ENCODE peak calls at places on chromosome X, in six cellular contexts. One of them, this sample, is unnamed.

GRCh38 chrX:85243155-85243554 is 424 bp downstream of the SATL1 start:
- DNase-seq in trophoblast cell: no peak
- DNase-seq in neuronal stem cell: no peak
- DNase-seq in H9: no peak
- DNase-seq in mesenchymal stem cell: peak
- DNase-seq in H1: no peak
- DNase-seq in this sample: no peak

GRCh38 chrX:121000589-121000988 is 15.0 kb upstream of the CT47A1 start:
- DNase-seq in trophoblast cell: peak
- DNase-seq in neuronal stem cell: no peak
- DNase-seq in H1: no peak
- DNase-seq in mesenchymal stem cell: no peak
- DNase-seq in H9: no peak
- DNase-seq in this sample: no peak

GRCh38 chrX:104156630-104157529 is at the start of gene SLC25A53:
- DNase-seq in H1: peak
- DNase-seq in neuronal stem cell: peak
- DNase-seq in H9: peak
- DNase-seq in trophoblast cell: peak
- DNase-seq in mesenchymal stem cell: peak
- DNase-seq in this sample: peak

GRCh38 chrX:115023139-115023538 is 5.7 kb upstream of the IL13RA2 start:
- DNase-seq in neuronal stem cell: no peak
- DNase-seq in trophoblast cell: no peak
- DNase-seq in H1: no peak
- DNase-seq in H9: no peak
- DNase-seq in mesenchymal stem cell: peak
- DNase-seq in this sample: peak

GRCh38 chrX:38806054-38806389 is 4.8 kb downstream of the MID1IP1 start:
- DNase-seq in mesenchymal stem cell: no peak
- DNase-seq in neuronal stem cell: no peak
- DNase-seq in H9: no peak
- DNase-seq in H1: no peak
- DNase-seq in trophoblast cell: no peak
- DNase-seq in this sample: no peak

GRCh38 chrX:98191003-98191402 is 1307.3 kb downstream of the RPA4 start:
- DNase-seq in H1: no peak
- DNase-seq in mesenchymal stem cell: no peak
- DNase-seq in trophoblast cell: no peak
- DNase-seq in neuronal stem cell: no peak
- DNase-seq in H9: no peak
- DNase-seq in this sample: no peak

GRCh38 chrX:43881410-43882293 is 598 bp downstream of the MAOB start:
- DNase-seq in mesenchymal stem cell: no peak
- DNase-seq in H9: no peak
- DNase-seq in H1: no peak
- DNase-seq in trophoblast cell: no peak
- DNase-seq in neuronal stem cell: no peak
- DNase-seq in this sample: no peak

GRCh38 chrX:107845625-107846024 is 20.0 kb downstream of the MID2 start:
- DNase-seq in H1: no peak
- DNase-seq in trophoblast cell: no peak
- DNase-seq in H9: no peak
- DNase-seq in neuronal stem cell: no peak
- DNase-seq in mesenchymal stem cell: no peak
- DNase-seq in this sample: no peak

GRCh38 chrX:54481751-54482150 is 14.3 kb downstream of the FGD1 start:
- DNase-seq in neuronal stem cell: no peak
- DNase-seq in H9: peak
- DNase-seq in H1: no peak
- DNase-seq in mesenchymal stem cell: no peak
- DNase-seq in trophoblast cell: no peak
- DNase-seq in this sample: no peak

GRCh38 chrX:47664737-47665136 is 5.8 kb upstream of the UXT start:
- DNase-seq in mesenchymal stem cell: peak
- DNase-seq in neuronal stem cell: no peak
- DNase-seq in H9: no peak
- DNase-seq in trophoblast cell: peak
- DNase-seq in H1: no peak
- DNase-seq in this sample: peak

GRCh38 chrX:53241558-53241957 is 16.6 kb upstream of the KDM5C start:
- DNase-seq in trophoblast cell: no peak
- DNase-seq in neuronal stem cell: no peak
- DNase-seq in H9: no peak
- DNase-seq in mesenchymal stem cell: no peak
- DNase-seq in H1: no peak
- DNase-seq in this sample: no peak

GRCh38 chrX:134074151-134074550 is 88.8 kb upstream of the GPC3 start:
- DNase-seq in H9: no peak
- DNase-seq in H1: no peak
- DNase-seq in trophoblast cell: no peak
- DNase-seq in mesenchymal stem cell: no peak
- DNase-seq in neuronal stem cell: no peak
- DNase-seq in this sample: no peak

GRCh38 chrX:11462136-11462535 is 168.9 kb downstream of the AMELX start:
- DNase-seq in trophoblast cell: no peak
- DNase-seq in neuronal stem cell: no peak
- DNase-seq in H1: no peak
- DNase-seq in mesenchymal stem cell: no peak
- DNase-seq in H9: no peak
- DNase-seq in this sample: peak

GRCh38 chrX:128739539-128739938 is 687.3 kb upstream of the ACTRT1 start:
- DNase-seq in mesenchymal stem cell: no peak
- DNase-seq in H9: no peak
- DNase-seq in H1: no peak
- DNase-seq in neuronal stem cell: no peak
- DNase-seq in trophoblast cell: no peak
- DNase-seq in this sample: no peak
- H3K14ac ChIP-seq in mesenchymal stem cell: no peak
- H3K14ac ChIP-seq in H9: no peak
- H3K14ac ChIP-seq in H1: no peak
- H3K14ac ChIP-seq in neuronal stem cell: no peak
- H3K14ac ChIP-seq in trophoblast cell: no peak
- H3K14ac ChIP-seq in this sample: no peak

GRCh38 chrX:67697452-67697851 is 153.6 kb downstream of the AR start:
- DNase-seq in trophoblast cell: no peak
- DNase-seq in mesenchymal stem cell: no peak
- DNase-seq in H1: no peak
- DNase-seq in neuronal stem cell: no peak
- DNase-seq in H9: no peak
- DNase-seq in this sample: no peak

DNA sequence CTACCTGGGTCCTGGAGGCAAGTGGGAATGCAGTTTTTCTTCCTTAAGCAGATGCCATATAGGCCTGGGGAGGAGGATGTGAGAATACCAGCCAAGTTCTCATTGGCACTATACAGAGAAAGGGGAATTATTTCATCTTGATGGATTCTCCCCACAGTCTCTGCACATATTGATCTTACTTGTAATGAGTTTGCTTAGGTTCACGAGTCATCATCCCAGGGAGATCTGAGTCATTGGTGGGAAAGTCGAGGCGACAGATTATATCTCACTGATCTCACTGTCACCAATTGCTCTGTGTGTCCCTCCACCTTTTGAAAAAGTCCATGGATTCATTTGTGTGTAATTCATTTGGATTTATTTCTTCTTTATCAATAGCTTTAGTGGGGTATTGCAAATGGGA is 156.8 kb downstream of the AR start:
- DNase-seq in trophoblast cell: no peak
- DNase-seq in mesenchymal stem cell: peak
- DNase-seq in H9: no peak
- DNase-seq in neuronal stem cell: no peak
- DNase-seq in H1: no peak
- DNase-seq in this sample: no peak
- H3K14ac ChIP-seq in trophoblast cell: no peak
- H3K14ac ChIP-seq in mesenchymal stem cell: no peak
- H3K14ac ChIP-seq in H9: no peak
- H3K14ac ChIP-seq in neuronal stem cell: no peak
- H3K14ac ChIP-seq in H1: no peak
- H3K14ac ChIP-seq in this sample: no peak

GRCh38 chrX:35006361-35006760 is 63.8 kb downstream of the FAM47B start:
- DNase-seq in neuronal stem cell: no peak
- DNase-seq in H1: no peak
- DNase-seq in H9: no peak
- DNase-seq in mesenchymal stem cell: peak
- DNase-seq in trophoblast cell: no peak
- DNase-seq in this sample: no peak
- H3K14ac ChIP-seq in neuronal stem cell: no peak
- H3K14ac ChIP-seq in H1: no peak
- H3K14ac ChIP-seq in H9: no peak
- H3K14ac ChIP-seq in mesenchymal stem cell: no peak
- H3K14ac ChIP-seq in trophoblast cell: no peak
- H3K14ac ChIP-seq in this sample: no peak

GRCh38 chrX:101657495-101657894 is 2.2 kb downstream of the ARMCX2 start:
- DNase-seq in trophoblast cell: no peak
- DNase-seq in H9: no peak
- DNase-seq in mesenchymal stem cell: no peak
- DNase-seq in H1: no peak
- DNase-seq in neuronal stem cell: no peak
- DNase-seq in this sample: no peak
- H3K14ac ChIP-seq in trophoblast cell: no peak
- H3K14ac ChIP-seq in H9: no peak
- H3K14ac ChIP-seq in mesenchymal stem cell: no peak
- H3K14ac ChIP-seq in H1: no peak
- H3K14ac ChIP-seq in neuronal stem cell: no peak
- H3K14ac ChIP-seq in this sample: no peak

This sample was measured in IMR-90.